ENCODE peak calls at places on chromosomes 7 and 10, in nine cellular contexts. F is heart right ventricle; C is Caco-2; U is OCI-LY7; Q is left ventricle myocardium inferior; Z is neuronal stem cell; T is CD8-positive, alpha-beta T cell; K is PC-3; G is A673. M is an unnamed sample.
A peak's percentile ranks its signal among the peaks of the same experiment; 100 is the strongest.

GRCh38 chr7:84248267-84248666 is 53.7 kb upstream of the SEMA3A start:
- DNase-seq in Q (no peak), G (no peak), K (no peak), C (no peak), U (no peak), Z (no peak), F (no peak), T (no peak), M (no peak)

GRCh38 chr7:129958643-129959479 is 6.1 kb upstream of the UBE2H start:
- DNase-seq in G (no peak), U (no peak), Q (peak; percentile 25), F (peak; percentile 38), C (peak; percentile 94), T (no peak), K (peak; percentile 90), Z (no peak), M (no peak)

GRCh38 chr7:28533731-28534531 is 121.6 kb downstream of the CREB5 start:
- DNase-seq in C (no peak), G (no peak), Z (no peak), K (peak; percentile 79), F (peak; percentile 42), U (no peak), T (no peak), Q (peak; percentile 54), M (no peak)

GRCh38 chr7:117837841-117838240 is 35.4 kb downstream of the CTTNBP2 start:
- DNase-seq in F (no peak), K (peak; percentile 28), Q (no peak), T (no peak), C (peak; percentile 44), Z (no peak), G (no peak), U (no peak), M (no peak)

GRCh38 chr7:123602648-123603047 is 1.0 kb downstream of the ASB15 start:
- DNase-seq in K (no peak), Z (no peak), C (no peak), G (no peak), T (no peak), F (no peak), Q (no peak), U (no peak), M (no peak)

GRCh38 chr7:83001362-83002040 is 161.2 kb downstream of the PCLO start:
- DNase-seq in G (no peak), U (no peak), Q (no peak), K (no peak), T (no peak), F (no peak), C (no peak), Z (no peak), M (no peak)

GRCh38 chr7:3370068-3370704 is 69.1 kb downstream of the SDK1 start:
- DNase-seq in F (no peak), T (no peak), Z (no peak), K (no peak), Q (no peak), G (no peak), U (no peak), C (no peak), M (no peak)

GRCh38 chr10:79052311-79053080 is 16.3 kb upstream of the ZMIZ1 start:
- DNase-seq in G (peak; percentile 50), K (peak; percentile 89), Z (peak; percentile 27), T (no peak), C (peak; percentile 35), F (no peak), U (peak; percentile 28), Q (peak; percentile 4), M (no peak)

GRCh38 chr7:37945336-37945735 is 24.9 kb downstream of the EPDR1 start:
- DNase-seq in K (no peak), Z (no peak), T (no peak), F (no peak), U (no peak), G (peak; percentile 9), Q (no peak), C (no peak), M (no peak)

GRCh38 chr10:88004451-88004850 is 141.0 kb downstream of the PTEN start:
- DNase-seq in T (no peak), F (no peak), K (no peak), Z (no peak), Q (no peak), U (no peak), C (no peak), G (peak; percentile 5), M (no peak)

GRCh38 chr7:128879939-128880746 is 17.5 kb downstream of the ATP6V1F start:
- DNase-seq in F (peak; percentile 71), Q (peak; percentile 63), C (peak; percentile 77), U (no peak), Z (peak; percentile 73), T (no peak), K (peak; percentile 85), G (peak; percentile 78), M (no peak)

GRCh38 chr10:30999084-30999712 is 32.5 kb downstream of the ZNF438 start:
- DNase-seq in T (no peak), Q (no peak), U (no peak), K (peak; percentile 31), Z (no peak), F (no peak), C (no peak), G (no peak), M (no peak)
- H3K4me3 ChIP-seq in T (no peak overlapping the region), Q (peak overlapping the region; percentile 28), U (no peak overlapping the region), K (peak overlapping the region; percentile 56), Z (no peak overlapping the region), F (no peak overlapping the region), C (no peak overlapping the region), G (no peak overlapping the region), M (no peak overlapping the region)

GRCh38 chr7:50349399-50349798 is 44.9 kb downstream of the IKZF1 start:
- DNase-seq in G (no peak), C (no peak), U (no peak), T (no peak), K (no peak), Z (no peak), F (no peak), Q (no peak), M (no peak)

GRCh38 chr7:50352282-50352681 is 47.8 kb downstream of the IKZF1 start:
- DNase-seq in Q (no peak), U (no peak), G (no peak), F (no peak), T (no peak), K (no peak), C (no peak), Z (no peak), M (no peak)

GRCh38 chr7:50348469-50349162 is 44.1 kb downstream of the IKZF1 start:
- DNase-seq in Z (no peak), K (no peak), C (no peak), U (no peak), F (no peak), Q (no peak), G (no peak), T (no peak), M (no peak)

GRCh38 chr7:50351267-50351666 is 46.8 kb downstream of the IKZF1 start:
- DNase-seq in Z (no peak), F (no peak), G (no peak), T (no peak), U (no peak), Q (no peak), C (no peak), K (no peak), M (no peak)

GRCh38 chr7:50349963-50350944 is 45.7 kb downstream of the IKZF1 start:
- DNase-seq in C (no peak), T (peak; percentile 76), U (no peak), Q (no peak), K (no peak), G (no peak), F (no peak), Z (no peak), M (no peak)
- H3K4me1 ChIP-seq in C (no peaks in the 10 kb centered on the region), T (peaks cover 100% of the 10 kb centered on the region), U (peaks cover 57% of the 10 kb centered on the region), Q (no peaks in the 10 kb centered on the region), K (peaks cover 5% of the 10 kb centered on the region), G (peaks cover 9% of the 10 kb centered on the region), F (no peaks in the 10 kb centered on the region), Z (no peaks in the 10 kb centered on the region), M (no peaks in the 10 kb centered on the region)

DNA sequence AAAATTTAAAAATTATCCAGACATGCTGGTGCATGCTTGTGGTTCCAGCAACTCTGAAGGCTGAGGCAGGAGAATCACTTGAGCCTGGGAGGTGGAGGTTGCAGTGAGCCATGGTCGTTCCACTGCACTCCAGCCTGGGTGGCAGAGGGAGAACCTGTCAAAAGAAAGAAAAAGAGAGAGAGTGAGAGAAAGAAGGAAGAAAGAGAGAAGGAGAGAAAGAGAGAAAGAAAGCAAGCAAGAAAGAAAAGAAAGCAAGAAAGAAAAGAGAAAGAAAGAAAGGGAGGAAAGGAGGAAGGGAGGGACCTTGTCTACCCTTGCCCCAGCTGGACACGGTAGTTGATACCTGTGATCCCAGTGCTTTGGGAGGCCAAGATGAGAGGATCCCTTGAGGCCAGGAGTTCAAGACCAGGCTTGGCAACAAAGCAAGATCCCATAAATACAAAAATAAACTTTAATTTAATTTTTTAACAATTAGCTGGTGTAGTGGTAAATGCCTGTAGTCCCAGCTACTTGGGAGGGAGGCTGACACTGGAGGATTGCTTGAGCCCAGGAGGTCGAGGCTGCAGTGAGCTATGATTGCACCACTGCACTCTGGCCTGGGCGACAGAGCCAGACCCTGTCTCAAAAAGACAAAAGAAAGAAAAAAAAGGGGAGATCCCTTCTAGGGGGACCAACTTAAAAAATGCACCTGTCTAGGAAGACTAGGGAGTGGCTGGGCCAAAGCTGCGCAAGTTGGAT is 9.2 kb downstream of the NYAP1 start:
- DNase-seq in G (no peak), F (no peak), T (no peak), K (no peak), U (no peak), C (no peak), Q (no peak), Z (no peak), M (no peak)
- H3K4me3 ChIP-seq in G (no peak overlapping the region), F (peak overlapping the region; percentile 49), T (peak overlapping the region; percentile 42), K (peak overlapping the region; percentile 21), U (no peak overlapping the region), C (peak overlapping the region; percentile 41), Q (peak overlapping the region; percentile 66), Z (no peak overlapping the region), M (peak overlapping the region; percentile 43)

GRCh38 chr7:133478591-133479135 is 225.8 kb downstream of the EXOC4 start:
- DNase-seq in C (no peak), Q (no peak), K (no peak), F (no peak), G (peak; percentile 50), T (no peak), U (no peak), Z (no peak), M (no peak)

GRCh38 chr7:133479456-133480097 is 226.7 kb downstream of the EXOC4 start:
- DNase-seq in K (no peak), Z (no peak), G (no peak), F (no peak), U (no peak), T (no peak), Q (no peak), C (no peak), M (no peak)

GRCh38 chr7:133481676-133482075 is 228.8 kb downstream of the EXOC4 start:
- DNase-seq in C (no peak), G (peak; percentile 56), Z (no peak), F (no peak), K (peak; percentile 64), T (no peak), Q (no peak), U (no peak), M (no peak)

GRCh38 chr7:133482626-133483025 is 229.7 kb downstream of the EXOC4 start:
- DNase-seq in U (no peak), Z (no peak), C (no peak), K (no peak), F (no peak), G (no peak), T (no peak), Q (no peak), M (no peak)

DNA sequence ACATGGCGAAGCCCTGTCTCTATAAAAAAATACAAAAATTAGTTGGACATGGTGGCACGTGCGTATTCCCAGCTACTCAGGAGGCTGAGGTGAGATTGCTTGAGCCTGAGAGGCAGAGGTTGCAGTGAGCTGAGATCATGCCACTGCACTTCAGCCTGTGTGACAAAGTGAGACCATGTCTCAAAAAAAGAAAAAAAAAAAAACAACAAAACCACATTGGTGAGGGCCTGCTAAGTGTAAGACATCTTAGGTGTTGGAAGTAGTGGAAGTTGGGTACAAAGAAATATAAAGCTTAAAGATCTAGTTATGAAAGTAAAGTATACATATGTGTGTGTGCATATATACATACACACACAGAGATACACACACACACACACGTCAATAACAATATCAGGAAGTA is 228.0 kb downstream of the EXOC4 start:
- DNase-seq in Z (no peak), F (no peak), C (no peak), U (no peak), G (no peak), K (no peak), T (no peak), Q (no peak), M (no peak)
- H3K4me1 ChIP-seq in Z (no peaks in the 10 kb centered on the region), F (no peaks in the 10 kb centered on the region), C (no peaks in the 10 kb centered on the region), U (peaks cover 3% of the 10 kb centered on the region), G (peaks cover 27% of the 10 kb centered on the region), K (peaks cover 6% of the 10 kb centered on the region), T (peaks cover 29% of the 10 kb centered on the region), Q (peaks cover 7% of the 10 kb centered on the region), M (no peaks in the 10 kb centered on the region)

M was measured in iPS DF 6.9.